ENCODE peak calls at places on chromosomes 3 and 15, in eight cellular contexts. Y is astrocyte, G is HCT116, R is breast epithelium, E is heart right ventricle, C is body of pancreas, B is upper lobe of right lung, W is prostate gland. M is an unnamed sample. For H3K27me3 and H3K4me1, the result is how much of the 10 kb centered on the place peaks cover.

GRCh38 chr15:74432968-74433591 is 678 bp downstream of the SEMA7A start:
- DNase-seq in Y (no peak), G (no peak), R (no peak), E (no peak), C (no peak), B (no peak), W (no peak), M (no peak)

GRCh38 chr15:50377867-50378751 is 23.1 kb upstream of the GABPB1 start:
- DNase-seq in Y (no peak), G (no peak), R (no peak), E (no peak), C (no peak), B (no peak), W (no peak), M (no peak)

GRCh38 chr15:33032053-33032452 is 162.5 kb downstream of the FMN1 start:
- DNase-seq in Y (peak), G (no peak), R (no peak), E (no peak), C (no peak), B (no peak), W (no peak), M (no peak)

GRCh38 chr3:195286115-195286872 is 15.3 kb upstream of the XXYLT1 start:
- DNase-seq in Y (peak), G (no peak), R (no peak), E (no peak), C (no peak), B (no peak), W (no peak), M (no peak)

GRCh38 chr15:92077353-92078080 is 224.0 kb downstream of the SLCO3A1 start:
- DNase-seq in Y (peak), G (peak), R (peak), E (peak), C (peak), B (peak), W (peak), M (no peak)

GRCh38 chr3:130728037-130728436 is 18.6 kb downstream of the PIK3R4 start:
- DNase-seq in Y (no peak), G (no peak), R (no peak), E (no peak), C (no peak), B (no peak), W (no peak), M (no peak)

GRCh38 chr3:100163787-100164186 is 49.5 kb upstream of the FILIP1L start:
- DNase-seq in Y (no peak), G (no peak), R (no peak), E (no peak), C (no peak), B (no peak), W (no peak), M (no peak)

GRCh38 chr3:71416868-71417267 is 166.7 kb downstream of the FOXP1 start:
- DNase-seq in Y (no peak), G (peak), R (no peak), E (no peak), C (no peak), B (no peak), W (no peak), M (no peak)

GRCh38 chr3:177595789-177596188 is 398.5 kb upstream of the TBL1XR1 start:
- DNase-seq in Y (peak), G (no peak), R (no peak), E (no peak), C (no peak), B (no peak), W (no peak), M (no peak)

GRCh38 chr3:108293858-108294257 is 2.5 kb upstream of the HHLA2 start:
- DNase-seq in Y (no peak), G (no peak), R (no peak), E (no peak), C (no peak), B (no peak), W (no peak), M (no peak)

GRCh38 chr15:91224750-91225380 is 124.8 kb downstream of the SV2B start:
- DNase-seq in Y (peak), G (peak), R (no peak), E (no peak), C (no peak), B (no peak), W (peak), M (no peak)

GRCh38 chr15:31304736-31305365 is 21.8 kb upstream of the KLF13 start:
- DNase-seq in Y (no peak), G (no peak), R (no peak), E (no peak), C (no peak), B (peak), W (no peak), M (peak)

GRCh38 chr15:62612771-62613170 is 429.8 kb upstream of the TPM1 start:
- DNase-seq in Y (peak), G (no peak), R (no peak), E (no peak), C (no peak), B (no peak), W (no peak), M (no peak)

GRCh38 chr15:88440021-88440420 is 27.2 kb downstream of the MRPL46 start:
- DNase-seq in Y (peak), G (no peak), R (no peak), E (no peak), C (no peak), B (no peak), W (no peak), M (peak)

GRCh38 chr3:69833591-69833990 is 94.3 kb downstream of the MITF start:
- DNase-seq in Y (no peak), G (no peak), R (no peak), E (no peak), C (no peak), B (no peak), W (no peak), M (no peak)

GRCh38 chr15:29921130-29921601 is 98.9 kb upstream of the TJP1 start:
- DNase-seq in Y (no peak), G (peak), R (no peak), E (no peak), C (no peak), B (no peak), W (no peak), M (no peak)

GRCh38 chr3:10437995-10438901 is 67.1 kb downstream of the ATP2B2 start:
- DNase-seq in Y (peak), G (no peak), R (no peak), E (no peak), C (no peak), B (no peak), W (no peak), M (no peak)

GRCh38 chr3:65951836-65952505 is 86.7 kb downstream of the MAGI1 start:
- DNase-seq in Y (peak), G (peak), R (no peak), E (no peak), C (no peak), B (no peak), W (no peak), M (no peak)

GRCh38 chr15:89490081-89490480 is 6.3 kb downstream of the RHCG start:
- DNase-seq in Y (no peak), G (no peak), R (no peak), E (no peak), C (no peak), B (no peak), W (no peak), M (no peak)

GRCh38 chr3:133256787-133257483 is 142.9 kb upstream of the BFSP2 start:
- DNase-seq in Y (peak), G (no peak), R (no peak), E (no peak), C (no peak), B (no peak), W (no peak), M (no peak)

GRCh38 chr15:78509726-78510312 is 2.4 kb downstream of the HYKK start:
- DNase-seq in Y (no peak), G (no peak), R (no peak), E (no peak), C (no peak), B (no peak), W (no peak), M (no peak)

GRCh38 chr3:8301977-8302589 is 199.5 kb upstream of the LMCD1 start:
- DNase-seq in Y (peak), G (peak), R (no peak), E (no peak), C (no peak), B (no peak), W (no peak), M (peak)

GRCh38 chr3:116052602-116053001 is 392.7 kb downstream of the LSAMP start:
- DNase-seq in Y (no peak), G (no peak), R (no peak), E (no peak), C (no peak), B (no peak), W (no peak), M (no peak)

GRCh38 chr15:39451121-39451698 is 129.7 kb upstream of the THBS1 start:
- DNase-seq in Y (no peak), G (no peak), R (no peak), E (no peak), C (no peak), B (no peak), W (peak), M (no peak)

GRCh38 chr3:155431856-155432570 is 138.5 kb upstream of the STRIT1 start:
- DNase-seq in Y (no peak), G (no peak), R (no peak), E (no peak), C (no peak), B (no peak), W (no peak), M (peak)

GRCh38 chr15:80484312-80484981 is 80.3 kb downstream of the ARNT2 start:
- DNase-seq in Y (peak), G (no peak), R (no peak), E (no peak), C (no peak), B (no peak), W (no peak), M (no peak)

GRCh38 chr3:21995079-21995607 is 244.1 kb upstream of the ZNF385D start:
- DNase-seq in Y (no peak), G (no peak), R (no peak), E (no peak), C (no peak), B (peak), W (no peak), M (no peak)

GRCh38 chr3:128490650-128491070 is 2.3 kb downstream of the GATA2 start:
- DNase-seq in Y (no peak), G (no peak), R (no peak), E (no peak), C (no peak), B (peak), W (no peak), M (no peak)

GRCh38 chr3:128488636-128488994 is 4.4 kb downstream of the GATA2 start:
- DNase-seq in Y (no peak), G (no peak), R (no peak), E (no peak), C (no peak), B (no peak), W (no peak), M (no peak)

GRCh38 chr3:128488995-128489859 is 3.8 kb downstream of the GATA2 start:
- DNase-seq in Y (no peak), G (peak), R (no peak), E (peak), C (peak), B (peak), W (peak), M (no peak)

GRCh38 chr3:128491071-128491899 is 1.7 kb downstream of the GATA2 start:
- DNase-seq in Y (no peak), G (no peak), R (no peak), E (no peak), C (peak), B (peak), W (no peak), M (no peak)

DNA sequence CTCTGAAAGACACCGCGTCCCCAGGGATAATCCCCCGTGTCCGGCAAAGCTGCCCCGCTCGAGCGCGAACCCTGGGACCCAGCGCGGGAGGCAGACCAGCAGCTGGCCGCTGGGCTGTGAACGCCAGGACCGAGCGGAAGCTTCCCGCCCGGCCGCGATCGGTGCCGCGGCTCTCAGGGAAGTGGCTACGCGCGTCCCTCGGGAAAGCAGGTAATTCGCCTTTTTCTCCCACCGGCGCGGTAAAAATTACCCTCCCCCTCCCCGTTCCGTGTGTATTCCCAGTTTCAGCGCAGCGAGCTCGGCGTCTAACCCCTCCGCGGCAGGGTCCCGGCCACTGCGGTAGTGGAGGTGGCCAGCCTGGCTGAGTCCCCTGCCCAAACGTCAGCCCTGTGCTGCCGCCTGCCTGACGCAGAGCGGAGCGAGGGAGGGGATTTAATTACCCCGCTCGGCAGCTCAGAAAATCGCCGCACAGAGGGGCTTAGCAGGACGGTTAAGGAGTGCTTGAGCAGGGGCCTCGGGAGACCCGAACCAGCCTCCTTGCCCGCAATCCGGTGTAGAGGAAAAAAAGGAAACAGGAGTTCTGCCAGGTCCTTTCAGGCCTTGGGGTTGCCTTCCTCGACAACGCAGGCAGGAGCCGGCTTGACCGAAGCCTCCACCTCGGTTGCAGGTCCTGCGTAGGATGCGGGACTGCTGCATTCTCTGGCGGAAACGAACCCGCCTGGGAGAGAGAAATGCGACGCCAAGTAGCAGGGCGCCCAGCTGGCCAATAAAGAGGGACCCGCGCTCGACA is 2.9 kb downstream of the GATA2 start:
- DNase-seq in Y (no peak), G (no peak), R (no peak), E (no peak), C (peak), B (peak), W (peak), M (no peak)
- H3K27me3 ChIP-seq in Y (half or more), G (under half), R (half or more), E (half or more), C (under half), B (half or more), W (under half), M (half or more)

DNA sequence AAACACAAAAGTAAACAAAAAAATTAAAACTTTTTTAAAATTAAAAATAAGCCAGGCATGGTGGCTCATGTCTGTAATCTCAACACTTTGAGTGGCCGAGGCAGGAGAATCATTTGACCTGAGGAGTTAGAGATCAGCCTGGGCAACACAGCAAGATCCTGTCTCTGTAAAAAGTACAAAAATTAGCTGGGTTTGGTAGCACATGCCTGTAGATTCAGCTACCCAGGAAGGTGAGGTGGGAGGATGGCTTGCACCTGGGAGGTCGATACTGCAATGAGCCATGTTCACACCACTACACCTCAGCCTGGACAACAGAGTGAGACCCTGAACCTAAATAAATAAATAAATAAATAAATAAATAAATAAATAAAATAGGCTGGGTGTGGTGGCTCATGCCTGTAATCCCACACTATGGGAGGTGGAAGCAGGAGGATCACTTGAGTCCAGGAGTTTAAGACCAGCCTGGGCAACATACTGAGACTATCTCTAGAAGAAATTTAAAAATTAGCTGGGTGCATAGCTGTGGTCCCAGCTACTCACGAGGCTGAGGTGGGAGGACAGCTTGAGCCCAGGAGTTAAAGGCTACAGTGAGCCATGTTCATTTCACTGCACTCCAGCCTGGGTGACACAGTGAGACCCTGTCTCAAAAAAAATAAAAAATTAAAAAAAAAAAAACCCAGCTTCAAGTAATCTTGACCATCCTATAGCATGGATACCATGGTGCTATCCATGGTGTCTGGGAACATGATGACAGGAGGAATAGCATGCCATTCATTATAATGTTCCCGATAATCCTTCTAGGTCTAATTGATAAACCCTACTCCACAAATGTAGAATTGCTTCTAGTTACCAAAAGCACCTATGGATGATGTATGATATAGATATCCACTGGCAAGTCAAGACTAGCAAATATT is 4.2 kb downstream of the MYO5A start:
- DNase-seq in Y (no peak), G (no peak), R (no peak), E (no peak), C (no peak), B (no peak), W (no peak), M (no peak)
- H3K4me1 ChIP-seq in Y (under half), G (under half), R (under half), E (under half), C (under half), B (under half), W (under half), M (under half)

GRCh38 chr3:42732829-42733459 is 30.3 kb upstream of the HHATL start:
- DNase-seq in Y (no peak), G (no peak), R (peak), E (no peak), C (no peak), B (no peak), W (no peak), M (no peak)

GRCh38 chr3:42733501-42734262 is 31.1 kb upstream of the HHATL start:
- DNase-seq in Y (no peak), G (no peak), R (peak), E (no peak), C (no peak), B (no peak), W (no peak), M (no peak)

GRCh38 chr3:42731476-42732195 is 29.0 kb upstream of the HHATL start:
- DNase-seq in Y (no peak), G (no peak), R (peak), E (no peak), C (no peak), B (no peak), W (no peak), M (no peak)

GRCh38 chr3:42730706-42731420 is 28.3 kb upstream of the HHATL start:
- DNase-seq in Y (no peak), G (no peak), R (peak), E (no peak), C (no peak), B (no peak), W (no peak), M (no peak)

GRCh38 chr3:42732196-42732828 is 29.7 kb upstream of the HHATL start:
- DNase-seq in Y (no peak), G (no peak), R (peak), E (no peak), C (no peak), B (no peak), W (no peak), M (no peak)
- H3K27me3 ChIP-seq in Y (under half), G (under half), R (under half), E (under half), C (under half), B (under half), W (under half), M (under half)

GRCh38 chr3:26721047-26721446 is 98.5 kb downstream of the LRRC3B start:
- DNase-seq in Y (no peak), G (no peak), R (no peak), E (no peak), C (no peak), B (no peak), W (no peak), M (no peak)

GRCh38 chr3:26719148-26719547 is 96.6 kb downstream of the LRRC3B start:
- DNase-seq in Y (no peak), G (no peak), R (no peak), E (no peak), C (no peak), B (no peak), W (no peak), M (no peak)

GRCh38 chr3:26712211-26713026 is 89.8 kb downstream of the LRRC3B start:
- DNase-seq in Y (no peak), G (peak), R (no peak), E (no peak), C (no peak), B (no peak), W (no peak), M (no peak)

GRCh38 chr3:26714485-26714884 is 91.9 kb downstream of the LRRC3B start:
- DNase-seq in Y (no peak), G (no peak), R (no peak), E (no peak), C (no peak), B (no peak), W (no peak), M (no peak)

GRCh38 chr3:26718295-26718694 is 95.7 kb downstream of the LRRC3B start:
- DNase-seq in Y (no peak), G (no peak), R (no peak), E (no peak), C (no peak), B (no peak), W (no peak), M (no peak)
- H3K4me1 ChIP-seq in Y (under half), G (under half), R (under half), E (under half), C (under half), B (under half), W (under half), M (under half)

GRCh38 chr3:13935494-13936094 is 55.7 kb upstream of the WNT7A start:
- DNase-seq in Y (no peak), G (no peak), R (no peak), E (no peak), C (no peak), B (no peak), W (no peak), M (no peak)
- H3K27me3 ChIP-seq in Y (under half), G (under half), R (under half), E (under half), C (under half), B (under half), W (under half), M (under half)